ENCODE peak calls at places on chromosomes 6 and 20, in seven cellular contexts. Z, F, M, G, S, D and R are unnamed samples.

GRCh38 chr20:2463616-2464365 is 6.8 kb downstream of the SNRPB start:
- DNase-seq in M (no peak), G (no peak), Z (no peak), S (no peak), D (no peak), F (no peak), R (no peak)

GRCh38 chr6:39929733-39930461 is 4.4 kb downstream of the MOCS1 start:
- DNase-seq in Z (no peak), G (peak; percentile 26), M (no peak), D (peak; percentile 66), S (no peak), F (peak; percentile 21), R (no peak)

GRCh38 chr6:100968934-100969333 is 87.8 kb upstream of the ASCC3 start:
- DNase-seq in Z (no peak), S (no peak), M (no peak), D (no peak), G (no peak), F (no peak), R (no peak)

GRCh38 chr6:42349753-42350573 is 101.8 kb downstream of the TRERF1 start:
- DNase-seq in D (peak; percentile 82), G (no peak), M (no peak), S (no peak), F (no peak), Z (no peak), R (peak; percentile 8)

GRCh38 chr6:111601875-111602274 is 3.8 kb downstream of the TRAF3IP2 start:
- DNase-seq in F (no peak), S (peak; percentile 73), G (peak; percentile 95), Z (no peak), M (no peak), D (no peak), R (no peak)

GRCh38 chr20:23048283-23049200 is 930 bp downstream of the THBD start:
- DNase-seq in D (peak; percentile 14), F (peak; percentile 13), G (peak; percentile 46), Z (no peak), M (peak; percentile 14), S (peak; percentile 50), R (no peak)

GRCh38 chr20:24832518-24832917 is 116.6 kb upstream of the CST7 start:
- DNase-seq in D (no peak), S (no peak), G (no peak), F (no peak), M (no peak), Z (no peak), R (no peak)

GRCh38 chr6:133166706-133167105 is 74.5 kb upstream of the EYA4 start:
- DNase-seq in Z (no peak), G (no peak), M (no peak), S (no peak), F (no peak), D (no peak), R (no peak)

GRCh38 chr20:3887870-3888614 is 1.1 kb upstream of the PANK2 start:
- DNase-seq in Z (no peak), M (no peak), F (peak; percentile 33), D (peak; percentile 62), S (peak; percentile 32), G (peak; percentile 47), R (no peak)

GRCh38 chr20:33521461-33521860 is 31.6 kb downstream of the CBFA2T2 start:
- DNase-seq in F (no peak), S (no peak), D (no peak), Z (no peak), M (no peak), G (no peak), R (no peak)

GRCh38 chr6:33314943-33315752 is 1.3 kb upstream of the TAPBP start:
- DNase-seq in G (peak; percentile 25), M (no peak), F (no peak), D (peak; percentile 33), Z (no peak), S (peak; percentile 54), R (no peak)